ENCODE peak calls at places on chromosome X, in six cellular contexts. L is iris pigment epithelial cell, Z is NCI-H1092, C is mesenchymal stem cell, K is GM12891, U is Kasumi-1. N is an unnamed sample.
A peak's percentile ranks its signal among the peaks of the same experiment; 100 is the strongest.

GRCh38 chrX:11759461-11760311 is 1.6 kb downstream of the MSL3 start:
- DNase-seq in C (peak; percentile 96), U (peak; percentile 81), Z (peak; percentile 89), L (peak; percentile 93), K (peak; percentile 23), N (peak; percentile 84)

GRCh38 chrX:105191878-105192277 is 28.6 kb downstream of the TEX13A start:
- DNase-seq in L (peak; percentile 36), K (no peak), Z (no peak), C (peak; percentile 17), U (peak; percentile 35), N (no peak)

GRCh38 chrX:20378291-20378920 is 111.7 kb upstream of the RPS6KA3 start:
- DNase-seq in L (peak; percentile 34), Z (no peak), K (no peak), U (no peak), C (peak; percentile 7), N (peak; percentile 82)

GRCh38 chrX:134026732-134027311 is 41.4 kb upstream of the GPC3 start:
- DNase-seq in Z (peak; percentile 26), L (peak; percentile 42), U (peak; percentile 0), K (no peak), C (peak; percentile 49), N (no peak)

GRCh38 chrX:44795945-44796450 is 47.8 kb upstream of the DUSP21 start:
- DNase-seq in K (no peak), L (peak; percentile 25), U (no peak), Z (no peak), C (no peak), N (no peak)

GRCh38 chrX:54560411-54560810 is 30.4 kb downstream of the GNL3L start:
- DNase-seq in Z (no peak), L (peak; percentile 6), U (no peak), C (no peak), K (no peak), N (no peak)

GRCh38 chrX:68929332-68930150 is 100.7 kb downstream of the EFNB1 start:
- DNase-seq in Z (no peak), U (no peak), C (peak; percentile 62), L (peak; percentile 82), K (no peak), N (no peak)

GRCh38 chrX:47191331-47191730 is 2.3 kb upstream of the UBA1 start:
- DNase-seq in K (no peak), C (peak; percentile 32), U (peak; percentile 5), Z (peak; percentile 32), L (peak; percentile 11), N (peak; percentile 82)

GRCh38 chrX:72084114-72084513 is 47.6 kb downstream of the RTL5 start:
- DNase-seq in C (no peak), U (no peak), K (no peak), L (no peak), Z (no peak), N (no peak)

GRCh38 chrX:14676431-14676830 is 147.1 kb downstream of the GLRA2 start:
- DNase-seq in K (no peak), L (peak; percentile 38), U (no peak), C (peak; percentile 51), Z (no peak), N (no peak)

GRCh38 chrX:115584715-115585114 is 23.7 kb downstream of the PLS3 start:
- DNase-seq in U (no peak), C (peak; percentile 61), K (no peak), Z (no peak), L (peak; percentile 69), N (no peak)

GRCh38 chrX:275476-275966 is 5.7 kb upstream of the PLCXD1 start:
- DNase-seq in K (no peak), U (no peak), C (no peak), L (no peak), Z (no peak), N (no peak)

GRCh38 chrX:155997436-155997835 is at the start of gene IL9R:
- DNase-seq in L (no peak), U (no peak), C (no peak), K (no peak), Z (no peak), N (no peak)

GRCh38 chrX:38799995-38800394 is 1.3 kb upstream of the MID1IP1 start:
- DNase-seq in U (peak; percentile 35), C (no peak), L (no peak), Z (no peak), K (no peak), N (no peak)

GRCh38 chrX:126237524-126237923 is 71.4 kb upstream of the DCAF12L2 start:
- DNase-seq in Z (no peak), L (no peak), C (no peak), U (no peak), K (no peak), N (no peak)

GRCh38 chrX:9921407-9921806 is 45.8 kb upstream of the CLDN34 start:
- DNase-seq in C (no peak), Z (no peak), K (no peak), U (no peak), L (no peak), N (no peak)

GRCh38 chrX:25198891-25199290 is 183.1 kb upstream of the ARX start:
- DNase-seq in K (no peak), Z (no peak), U (no peak), L (no peak), C (no peak), N (no peak)

GRCh38 chrX:120309873-120310730 is 1.2 kb downstream of the TMEM255A start:
- DNase-seq in C (no peak), Z (no peak), U (no peak), K (no peak), L (peak; percentile 19), N (no peak)

GRCh38 chrX:72123471-72124185 is 8.1 kb downstream of the RTL5 start:
- DNase-seq in U (no peak), C (peak; percentile 89), K (no peak), Z (no peak), L (peak; percentile 49), N (no peak)

GRCh38 chrX:70039758-70040157 is 10.0 kb downstream of the AWAT2 start:
- DNase-seq in L (no peak), U (no peak), K (no peak), C (no peak), Z (no peak), N (no peak)

GRCh38 chrX:47608130-47608810 is 11.4 kb downstream of the SYN1 start:
- DNase-seq in Z (no peak), L (no peak), K (no peak), U (no peak), C (no peak), N (no peak)

GRCh38 chrX:109889289-109890006 is 113.5 kb upstream of the TMEM164 start:
- DNase-seq in U (peak; percentile 81), L (peak; percentile 32), Z (no peak), C (peak; percentile 26), K (no peak), N (no peak)

GRCh38 chrX:132216283-132216682 is 3.0 kb downstream of the RAP2C start:
- DNase-seq in L (no peak), C (peak; percentile 48), K (no peak), Z (no peak), U (peak; percentile 5), N (no peak)

GRCh38 chrX:3184176-3184930 is 143.1 kb downstream of the ARSF start:
- DNase-seq in U (no peak), K (no peak), C (peak; percentile 97), L (peak; percentile 96), Z (no peak), N (no peak)

GRCh38 chrX:120262781-120263719 is 12.4 kb downstream of the ZBTB33 start:
- DNase-seq in C (no peak), L (no peak), Z (peak; percentile 28), U (no peak), K (no peak), N (no peak)

GRCh38 chrX:71910526-71911022 is at the start of gene NHSL2:
- DNase-seq in L (peak; percentile 2), Z (peak; percentile 25), U (peak; percentile 6), C (peak; percentile 40), K (no peak), N (no peak)

GRCh38 chrX:129600981-129601424 is 53.8 kb downstream of the APLN start:
- DNase-seq in Z (no peak), L (peak; percentile 35), U (peak; percentile 58), C (peak; percentile 24), K (no peak), N (no peak)

GRCh38 chrX:1105671-1106419 is 106.6 kb downstream of the CRLF2 start:
- DNase-seq in Z (no peak), L (no peak), C (no peak), K (no peak), U (no peak), N (no peak)

GRCh38 chrX:129790808-129791207 is 11.1 kb downstream of the SASH3 start:
- DNase-seq in L (no peak), Z (no peak), U (no peak), K (no peak), C (no peak), N (no peak)

GRCh38 chrX:15973299-15973698 is 118.7 kb upstream of the AP1S2 start:
- DNase-seq in K (no peak), L (peak; percentile 18), U (peak; percentile 8), C (peak; percentile 27), Z (no peak), N (peak; percentile 14)

GRCh38 chrX:132216806-132217202 is 2.4 kb downstream of the RAP2C start:
- DNase-seq in K (no peak), C (peak; percentile 62), Z (no peak), U (no peak), L (peak; percentile 58), N (no peak)

GRCh38 chrX:70878925-70879324 is 29.6 kb downstream of the TEX11 start:
- DNase-seq in L (no peak), Z (no peak), U (no peak), C (no peak), K (no peak), N (no peak)

GRCh38 chrX:7240929-7241328 is 93.0 kb upstream of the PUDP start:
- DNase-seq in K (no peak), U (no peak), Z (no peak), C (no peak), L (no peak), N (no peak)

GRCh38 chrX:21376636-21377035 is 2.4 kb downstream of the CNKSR2 start:
- DNase-seq in L (no peak), U (no peak), Z (no peak), K (no peak), C (no peak), N (no peak)

GRCh38 chrX:110853610-110854009 is 58.0 kb upstream of the CHRDL1 start:
- DNase-seq in U (peak; percentile 47), C (peak; percentile 9), K (no peak), Z (peak; percentile 60), L (peak; percentile 9), N (peak; percentile 51)

GRCh38 chrX:2627272-2627867 is 63.7 kb upstream of the CD99 start:
- DNase-seq in K (no peak), L (peak; percentile 42), C (peak; percentile 33), U (no peak), Z (no peak), N (no peak)